ENCODE peak calls at places on chromosome 7, in six cellular contexts. One of them, this sample, is unnamed.

GRCh38 chr7:73429218-73429617 is 4.4 kb upstream of the FZD9 start:
- DNase-seq in tibial nerve: no peak
- DNase-seq in lower leg skin: no peak
- DNase-seq in CD8-positive, alpha-beta T cell: no peak
- DNase-seq in activated B cell treated with CpG ODN at 0.5 μM for 24 hours: no peak
- DNase-seq in cardiac fibroblast: no peak
- DNase-seq in this sample: no peak

GRCh38 chr7:30717181-30717580 is 34.8 kb upstream of the INMT start:
- DNase-seq in lower leg skin: no peak
- DNase-seq in CD8-positive, alpha-beta T cell: no peak
- DNase-seq in cardiac fibroblast: peak; percentile 35
- DNase-seq in activated B cell treated with CpG ODN at 0.5 μM for 24 hours: no peak
- DNase-seq in tibial nerve: no peak
- DNase-seq in this sample: no peak

GRCh38 chr7:40306596-40306995 is 171.8 kb downstream of the SUGCT start:
- DNase-seq in tibial nerve: no peak
- DNase-seq in activated B cell treated with CpG ODN at 0.5 μM for 24 hours: no peak
- DNase-seq in CD8-positive, alpha-beta T cell: no peak
- DNase-seq in cardiac fibroblast: peak; percentile 86
- DNase-seq in lower leg skin: no peak
- DNase-seq in this sample: no peak

GRCh38 chr7:158362912-158363905 is 224.4 kb downstream of the PTPRN2 start:
- DNase-seq in cardiac fibroblast: no peak
- DNase-seq in activated B cell treated with CpG ODN at 0.5 μM for 24 hours: no peak
- DNase-seq in CD8-positive, alpha-beta T cell: no peak
- DNase-seq in tibial nerve: no peak
- DNase-seq in lower leg skin: peak; percentile 69
- DNase-seq in this sample: peak; percentile 53

GRCh38 chr7:84801396-84801795 is 385.5 kb downstream of the SEMA3D start:
- DNase-seq in CD8-positive, alpha-beta T cell: no peak
- DNase-seq in activated B cell treated with CpG ODN at 0.5 μM for 24 hours: no peak
- DNase-seq in tibial nerve: no peak
- DNase-seq in cardiac fibroblast: peak; percentile 14
- DNase-seq in lower leg skin: no peak
- DNase-seq in this sample: no peak

GRCh38 chr7:43625977-43626376 is 43.1 kb downstream of the STK17A start:
- DNase-seq in lower leg skin: no peak
- DNase-seq in activated B cell treated with CpG ODN at 0.5 μM for 24 hours: no peak
- DNase-seq in tibial nerve: no peak
- DNase-seq in cardiac fibroblast: no peak
- DNase-seq in CD8-positive, alpha-beta T cell: no peak
- DNase-seq in this sample: no peak

GRCh38 chr7:142451817-142452216 is 194.0 kb upstream of the PRSS58 start:
- DNase-seq in CD8-positive, alpha-beta T cell: no peak
- DNase-seq in lower leg skin: peak; percentile 36
- DNase-seq in cardiac fibroblast: no peak
- DNase-seq in tibial nerve: no peak
- DNase-seq in activated B cell treated with CpG ODN at 0.5 μM for 24 hours: no peak
- DNase-seq in this sample: no peak

GRCh38 chr7:106124176-106124575 is 12.1 kb upstream of the SYPL1 start:
- DNase-seq in tibial nerve: no peak
- DNase-seq in CD8-positive, alpha-beta T cell: no peak
- DNase-seq in lower leg skin: no peak
- DNase-seq in cardiac fibroblast: no peak
- DNase-seq in activated B cell treated with CpG ODN at 0.5 μM for 24 hours: no peak
- DNase-seq in this sample: no peak

DNA sequence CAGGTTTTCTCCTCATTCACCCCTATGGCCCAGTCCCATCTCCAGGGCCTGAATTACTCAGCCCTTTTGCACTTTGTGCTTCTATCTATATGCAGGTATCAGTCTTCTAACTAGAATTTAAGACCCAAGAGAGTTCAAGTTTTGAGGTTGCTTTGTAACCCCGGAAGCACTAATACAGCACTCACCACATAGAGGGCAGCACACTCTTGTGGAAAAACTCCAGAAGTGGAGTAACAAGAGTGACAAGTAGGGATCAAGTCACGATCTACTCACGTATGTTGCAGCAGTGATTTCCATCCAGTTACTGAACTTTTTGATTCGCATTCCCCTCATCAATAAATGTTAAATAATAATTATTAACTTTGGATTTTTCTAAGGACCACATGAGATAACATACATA is 151.0 kb downstream of the CHCHD3 start:
- DNase-seq in tibial nerve: no peak
- DNase-seq in activated B cell treated with CpG ODN at 0.5 μM for 24 hours: no peak
- DNase-seq in lower leg skin: no peak
- DNase-seq in CD8-positive, alpha-beta T cell: no peak
- DNase-seq in cardiac fibroblast: peak; percentile 28
- DNase-seq in this sample: no peak
- TF ChIP-seq CTCF in tibial nerve: no peak
- TF ChIP-seq CTCF in activated B cell treated with CpG ODN at 0.5 μM for 24 hours: no peak
- TF ChIP-seq CTCF in lower leg skin: no peak
- TF ChIP-seq CTCF in CD8-positive, alpha-beta T cell: no peak
- TF ChIP-seq CTCF in cardiac fibroblast: peak; percentile 31
- TF ChIP-seq CTCF in this sample: no peak

DNA sequence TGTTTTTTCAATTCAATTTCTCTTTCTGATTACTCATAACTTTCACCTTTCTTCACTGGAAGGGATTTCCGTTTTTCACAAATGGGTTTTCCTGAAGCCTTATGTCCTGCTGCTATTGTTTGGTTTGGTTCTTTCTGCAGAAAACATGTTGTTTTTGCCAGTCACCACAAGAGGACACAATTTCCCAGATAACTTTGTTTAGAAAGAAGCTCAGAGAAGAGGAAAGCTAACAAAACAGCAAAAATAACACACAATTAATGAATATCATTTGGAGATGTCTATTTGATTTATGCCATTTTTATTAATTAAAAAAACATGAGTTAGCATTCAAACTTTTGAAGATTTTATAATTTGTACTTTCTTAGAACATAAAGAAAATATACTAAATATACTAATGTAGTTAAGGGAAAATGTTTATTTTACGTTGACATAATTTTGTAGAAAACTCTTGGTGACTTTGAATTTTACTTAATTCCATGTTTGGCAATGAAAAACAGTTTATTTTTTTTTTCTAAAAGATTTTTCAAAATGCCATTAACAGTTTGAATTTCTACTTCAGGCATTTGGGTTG is 4.7 kb upstream of the TWIST1 start:
- DNase-seq in tibial nerve: no peak
- DNase-seq in cardiac fibroblast: peak; percentile 85
- DNase-seq in activated B cell treated with CpG ODN at 0.5 μM for 24 hours: no peak
- DNase-seq in CD8-positive, alpha-beta T cell: no peak
- DNase-seq in lower leg skin: no peak
- DNase-seq in this sample: no peak
- TF ChIP-seq CTCF in tibial nerve: peak; percentile 68
- TF ChIP-seq CTCF in cardiac fibroblast: peak; percentile 86
- TF ChIP-seq CTCF in activated B cell treated with CpG ODN at 0.5 μM for 24 hours: no peak
- TF ChIP-seq CTCF in CD8-positive, alpha-beta T cell: no peak
- TF ChIP-seq CTCF in lower leg skin: no peak
- TF ChIP-seq CTCF in this sample: peak; percentile 71

DNA sequence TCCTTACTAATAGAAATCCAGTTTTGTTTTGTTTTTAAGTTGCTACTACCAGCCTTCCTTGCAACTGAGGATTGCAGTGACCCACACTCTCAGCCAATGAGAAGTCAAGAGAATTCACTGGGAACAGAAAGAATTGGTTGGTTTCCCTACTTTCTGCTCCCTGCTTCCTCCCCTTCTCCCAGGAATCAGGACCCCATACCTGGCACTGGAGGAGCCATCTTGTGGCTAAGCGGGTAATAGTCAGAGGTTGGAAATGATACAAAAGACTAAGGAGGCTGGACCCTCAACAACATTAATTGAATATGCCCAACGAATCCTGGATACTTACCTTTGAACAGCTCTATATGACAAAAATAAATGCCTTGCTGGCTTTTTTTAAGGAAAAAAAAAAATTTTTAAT is 6.3 kb downstream of the TMEM176A start:
- DNase-seq in cardiac fibroblast: no peak
- DNase-seq in activated B cell treated with CpG ODN at 0.5 μM for 24 hours: no peak
- DNase-seq in tibial nerve: no peak
- DNase-seq in CD8-positive, alpha-beta T cell: no peak
- DNase-seq in lower leg skin: no peak
- DNase-seq in this sample: no peak
- TF ChIP-seq CTCF in cardiac fibroblast: no peak
- TF ChIP-seq CTCF in activated B cell treated with CpG ODN at 0.5 μM for 24 hours: no peak
- TF ChIP-seq CTCF in tibial nerve: no peak
- TF ChIP-seq CTCF in CD8-positive, alpha-beta T cell: no peak
- TF ChIP-seq CTCF in lower leg skin: no peak
- TF ChIP-seq CTCF in this sample: no peak

DNA sequence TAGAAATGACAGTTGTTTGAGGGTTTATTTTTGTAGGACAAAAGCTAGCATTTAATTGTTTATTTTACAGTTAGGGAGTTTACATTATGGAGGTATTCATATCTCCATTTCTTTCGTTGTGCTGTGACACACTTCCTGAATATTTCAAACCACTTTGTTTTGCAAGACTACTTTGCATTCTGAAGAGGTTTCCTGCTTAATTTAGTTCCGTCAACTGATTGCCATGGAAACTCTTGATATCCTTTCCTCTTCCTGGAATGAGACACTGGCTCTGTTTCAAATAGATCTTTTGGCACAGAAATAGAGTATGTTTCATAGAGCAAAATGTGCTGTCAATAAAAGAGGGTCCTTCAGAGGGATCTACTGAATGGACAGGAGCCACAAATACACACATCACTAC is 159.5 kb upstream of the AGR3 start:
- DNase-seq in activated B cell treated with CpG ODN at 0.5 μM for 24 hours: no peak
- DNase-seq in cardiac fibroblast: peak; percentile 97
- DNase-seq in lower leg skin: no peak
- DNase-seq in tibial nerve: no peak
- DNase-seq in CD8-positive, alpha-beta T cell: no peak
- DNase-seq in this sample: no peak
- TF ChIP-seq CTCF in activated B cell treated with CpG ODN at 0.5 μM for 24 hours: no peak
- TF ChIP-seq CTCF in cardiac fibroblast: no peak
- TF ChIP-seq CTCF in lower leg skin: no peak
- TF ChIP-seq CTCF in tibial nerve: no peak
- TF ChIP-seq CTCF in CD8-positive, alpha-beta T cell: no peak
- TF ChIP-seq CTCF in this sample: no peak

GRCh38 chr7:47669178-47669878 is 87.4 kb upstream of the TNS3 start:
- DNase-seq in CD8-positive, alpha-beta T cell: no peak
- DNase-seq in tibial nerve: peak; percentile 63
- DNase-seq in cardiac fibroblast: peak; percentile 95
- DNase-seq in activated B cell treated with CpG ODN at 0.5 μM for 24 hours: peak; percentile 63
- DNase-seq in lower leg skin: peak; percentile 95
- DNase-seq in this sample: no peak
- TF ChIP-seq CTCF in CD8-positive, alpha-beta T cell: no peak
- TF ChIP-seq CTCF in tibial nerve: no peak
- TF ChIP-seq CTCF in cardiac fibroblast: no peak
- TF ChIP-seq CTCF in activated B cell treated with CpG ODN at 0.5 μM for 24 hours: no peak
- TF ChIP-seq CTCF in lower leg skin: no peak
- TF ChIP-seq CTCF in this sample: no peak